ENCODE peak calls at places on chromosome 12, in four cellular contexts. O is IMR-90, D is neuronal stem cell, K is H9. J is an unnamed sample. For H3K79me1, the result is how much of the 10 kb centered on the place peaks cover.

GRCh38 chr12:75933136-75933535 is 98.4 kb downstream of the PHLDA1 start:
- DNase-seq in O (peak), D (no peak), K (no peak), J (peak)

GRCh38 chr12:95130096-95130495 is 56.7 kb upstream of the NR2C1 start:
- DNase-seq in O (peak), D (no peak), K (no peak), J (peak)

GRCh38 chr12:132238487-132239248 is 90.7 kb downstream of the GALNT9 start:
- DNase-seq in O (no peak), D (no peak), K (no peak), J (no peak)

GRCh38 chr12:120209851-120210250 is 8.9 kb upstream of the RPLP0 start:
- DNase-seq in O (no peak), D (no peak), K (no peak), J (peak)

GRCh38 chr12:72230589-72230988 is 41.6 kb upstream of the TRHDE start:
- DNase-seq in O (peak), D (no peak), K (no peak), J (no peak)

GRCh38 chr12:119312904-119313303 is 21.6 kb upstream of the CCDC60 start:
- DNase-seq in O (no peak), D (no peak), K (no peak), J (no peak)

GRCh38 chr12:81626406-81626805 is 132.7 kb downstream of the PPFIA2 start:
- DNase-seq in O (no peak), D (no peak), K (no peak), J (no peak)

GRCh38 chr12:9745191-9745590 is 12.3 kb upstream of the CLECL1 start:
- DNase-seq in O (no peak), D (no peak), K (no peak), J (no peak)

GRCh38 chr12:23099104-23099503 is 474.1 kb downstream of the ETNK1 start:
- DNase-seq in O (no peak), D (no peak), K (peak), J (no peak)

GRCh38 chr12:62995097-62995496 is 60.1 kb upstream of the PPM1H start:
- DNase-seq in O (no peak), D (no peak), K (peak), J (no peak)

GRCh38 chr12:9926876-9927275 is 5.3 kb downstream of the CLEC2A start:
- DNase-seq in O (no peak), D (no peak), K (no peak), J (no peak)

GRCh38 chr12:86117711-86118110 is 138.5 kb downstream of the MGAT4C start:
- DNase-seq in O (peak), D (no peak), K (no peak), J (no peak)

GRCh38 chr12:116265361-116266128 is 11.9 kb downstream of the MED13L start:
- DNase-seq in O (no peak), D (no peak), K (no peak), J (no peak)

DNA sequence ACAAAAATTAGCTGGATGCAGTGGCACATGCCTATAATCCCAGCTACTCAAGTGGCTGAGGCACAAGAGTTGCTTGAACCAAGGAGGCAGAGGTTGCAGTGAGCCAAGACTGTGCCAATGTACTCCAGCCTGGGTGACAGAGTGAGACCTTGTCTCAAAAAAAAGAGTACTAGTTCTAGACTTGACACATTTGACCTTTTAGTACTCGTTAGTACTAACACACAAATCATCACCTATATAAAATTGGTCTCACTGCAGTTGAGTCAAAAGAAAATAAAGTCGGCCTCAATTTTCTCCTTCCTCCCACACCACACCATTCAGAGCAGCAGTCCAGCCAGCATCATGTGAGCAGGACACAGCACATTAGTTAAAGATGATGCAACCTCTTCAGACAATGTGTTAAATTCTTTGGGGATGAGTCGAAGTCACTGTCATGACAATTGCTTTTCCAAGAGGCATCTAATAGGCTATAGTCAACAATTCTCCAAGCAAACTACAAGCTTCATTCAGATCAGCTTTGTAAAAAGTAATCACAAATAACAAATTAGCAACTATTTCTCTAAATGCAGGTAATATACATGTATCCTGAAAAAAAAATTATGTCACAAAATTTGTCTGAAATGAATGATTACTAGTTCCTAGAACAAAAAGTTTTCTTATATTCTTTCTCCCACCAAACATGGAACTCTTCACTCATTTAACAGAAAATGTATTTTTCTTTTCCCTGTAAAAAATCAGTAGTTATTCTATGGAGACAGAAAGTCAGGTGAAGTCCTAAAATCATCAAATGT is 55.6 kb downstream of the CLIP1 start:
- DNase-seq in O (peak), D (peak), K (peak), J (peak)
- H2BK5ac ChIP-seq in O (peak), D (no peak), K (no peak), J (peak)

GRCh38 chr12:57141249-57141648 is 6.2 kb downstream of the LRP1-AS start:
- DNase-seq in O (no peak), D (no peak), K (no peak), J (no peak)

GRCh38 chr12:57145460-57146059 is 1.9 kb downstream of the LRP1-AS start:
- DNase-seq in O (no peak), D (no peak), K (no peak), J (no peak)

GRCh38 chr12:57142727-57143126 is 4.7 kb downstream of the LRP1-AS start:
- DNase-seq in O (no peak), D (no peak), K (no peak), J (no peak)

GRCh38 chr12:57142121-57142520 is 5.3 kb downstream of the LRP1-AS start:
- DNase-seq in O (no peak), D (no peak), K (no peak), J (no peak)

GRCh38 chr12:57143454-57143853 is 4.0 kb downstream of the LRP1-AS start:
- DNase-seq in O (no peak), D (no peak), K (no peak), J (no peak)
- H3K79me1 ChIP-seq in O (half or more), D (under half), K (under half), J (under half)

DNA sequence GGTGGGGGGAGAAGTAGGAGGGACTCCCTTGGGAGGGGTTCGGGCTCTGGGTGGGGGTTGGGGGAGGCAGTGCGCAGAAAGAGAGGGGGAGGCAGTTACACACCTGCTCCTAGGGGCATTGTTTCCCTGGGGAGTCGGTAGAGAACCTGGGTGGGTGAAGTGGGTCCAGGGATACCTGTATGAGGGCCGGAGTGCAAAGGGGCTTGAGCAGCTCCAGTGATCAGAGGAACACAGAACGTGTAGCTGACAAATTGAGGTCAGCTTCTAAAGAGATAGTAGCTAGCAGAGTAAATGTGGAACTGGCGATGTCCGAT is 430 bp downstream of the SMARCD1 start:
- DNase-seq in O (no peak), D (no peak), K (no peak), J (peak)
- H2BK5ac ChIP-seq in O (peak), D (peak), K (no peak), J (no peak)

DNA sequence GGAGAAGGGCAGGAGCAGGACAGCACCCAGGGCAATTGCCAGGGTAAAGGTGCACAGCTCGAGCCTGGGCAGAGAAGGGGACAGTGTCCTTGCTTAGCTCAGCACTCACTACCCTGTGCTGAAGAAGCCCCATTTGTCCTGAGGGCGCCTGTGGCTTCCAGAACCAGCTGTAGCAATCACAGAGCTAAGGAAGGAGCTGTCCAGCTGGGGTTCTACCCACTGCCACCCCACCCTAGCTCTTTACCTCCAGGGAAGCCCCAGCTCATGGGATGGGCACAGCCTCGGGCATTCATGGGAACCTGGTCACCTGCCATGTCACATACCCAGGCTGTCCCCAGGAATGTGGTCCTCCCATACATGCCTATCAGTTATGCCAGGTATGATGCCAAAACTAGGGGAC is 5.8 kb downstream of the LMBR1L start:
- DNase-seq in O (no peak), D (no peak), K (no peak), J (no peak)
- H3K79me1 ChIP-seq in O (under half), D (under half), K (under half), J (under half)

GRCh38 chr12:111785651-111786050 is 18.9 kb downstream of the ALDH2 start:
- DNase-seq in O (peak), D (no peak), K (no peak), J (no peak)

GRCh38 chr12:111791507-111791906 is 24.8 kb downstream of the ALDH2 start:
- DNase-seq in O (no peak), D (no peak), K (no peak), J (no peak)

GRCh38 chr12:111789779-111790178 is 23.0 kb downstream of the ALDH2 start:
- DNase-seq in O (no peak), D (no peak), K (no peak), J (no peak)

GRCh38 chr12:111784953-111785352 is 18.2 kb downstream of the ALDH2 start:
- DNase-seq in O (no peak), D (no peak), K (no peak), J (no peak)

DNA sequence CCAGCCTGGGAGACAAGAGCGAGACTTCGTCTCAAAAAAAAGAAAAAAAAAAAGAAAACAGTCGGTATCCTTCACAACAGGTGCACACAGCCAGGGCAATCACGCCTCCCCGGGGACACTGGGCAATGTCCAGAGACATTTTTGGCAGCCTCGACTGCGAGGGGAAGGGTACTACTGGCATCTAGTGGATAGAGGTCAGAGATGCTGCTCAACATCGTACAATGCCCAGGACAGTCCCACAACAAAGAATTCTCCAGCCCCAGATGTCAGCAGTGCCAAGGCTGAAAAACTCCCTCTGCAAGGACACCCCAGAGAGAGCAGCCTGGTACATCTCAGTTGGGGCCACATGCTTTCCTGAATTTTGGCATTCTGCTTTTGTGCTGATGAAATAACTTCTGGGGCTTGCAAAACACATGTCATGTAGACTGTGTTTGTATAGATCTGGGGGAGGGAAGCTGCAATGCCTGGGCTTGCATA is 21.5 kb downstream of the ALDH2 start:
- DNase-seq in O (peak), D (no peak), K (no peak), J (no peak)
- H2BK5ac ChIP-seq in O (no peak), D (no peak), K (no peak), J (no peak)